ENCODE peak calls at places on chromosomes 7 and 10, in eight cellular contexts. One of them, this sample, is unnamed.

GRCh38 chr7:99514050-99514449 is 9.6 kb downstream of the ZKSCAN5 start:
- DNase-seq in OCI-LY7: no peak
- DNase-seq in thyroid gland: no peak
- DNase-seq in brain microvascular endothelial cell: no peak
- DNase-seq in breast epithelium: no peak
- DNase-seq in astrocyte: no peak
- DNase-seq in omental fat pad: no peak
- DNase-seq in fibroblast of lung: peak
- DNase-seq in this sample: no peak

GRCh38 chr7:32515890-32516550 is 20.7 kb downstream of the AVL9 start:
- DNase-seq in breast epithelium: no peak
- DNase-seq in brain microvascular endothelial cell: peak
- DNase-seq in OCI-LY7: no peak
- DNase-seq in astrocyte: peak
- DNase-seq in omental fat pad: no peak
- DNase-seq in fibroblast of lung: no peak
- DNase-seq in thyroid gland: no peak
- DNase-seq in this sample: no peak

GRCh38 chr7:1678571-1679325 is 8.7 kb downstream of the ELFN1 start:
- DNase-seq in fibroblast of lung: no peak
- DNase-seq in omental fat pad: no peak
- DNase-seq in thyroid gland: no peak
- DNase-seq in brain microvascular endothelial cell: no peak
- DNase-seq in OCI-LY7: no peak
- DNase-seq in astrocyte: no peak
- DNase-seq in breast epithelium: peak
- DNase-seq in this sample: no peak

GRCh38 chr10:120634629-120635028 is 177.6 kb downstream of the PLPP4 start:
- DNase-seq in thyroid gland: no peak
- DNase-seq in fibroblast of lung: no peak
- DNase-seq in brain microvascular endothelial cell: no peak
- DNase-seq in OCI-LY7: no peak
- DNase-seq in omental fat pad: no peak
- DNase-seq in astrocyte: no peak
- DNase-seq in breast epithelium: no peak
- DNase-seq in this sample: no peak

GRCh38 chr10:114286971-114287370 is 47.9 kb downstream of the VWA2 start:
- DNase-seq in OCI-LY7: no peak
- DNase-seq in omental fat pad: no peak
- DNase-seq in brain microvascular endothelial cell: no peak
- DNase-seq in thyroid gland: peak
- DNase-seq in fibroblast of lung: no peak
- DNase-seq in astrocyte: no peak
- DNase-seq in breast epithelium: no peak
- DNase-seq in this sample: no peak

GRCh38 chr10:58017719-58018367 is 249.9 kb downstream of the IPMK start:
- DNase-seq in omental fat pad: no peak
- DNase-seq in brain microvascular endothelial cell: peak
- DNase-seq in astrocyte: peak
- DNase-seq in fibroblast of lung: peak
- DNase-seq in OCI-LY7: no peak
- DNase-seq in breast epithelium: no peak
- DNase-seq in thyroid gland: no peak
- DNase-seq in this sample: peak

GRCh38 chr7:4797858-4798705 is 22.7 kb downstream of the AP5Z1 start:
- DNase-seq in astrocyte: no peak
- DNase-seq in omental fat pad: no peak
- DNase-seq in thyroid gland: peak
- DNase-seq in breast epithelium: no peak
- DNase-seq in OCI-LY7: peak
- DNase-seq in fibroblast of lung: peak
- DNase-seq in brain microvascular endothelial cell: no peak
- DNase-seq in this sample: no peak

GRCh38 chr7:155795951-155796350 is 16.3 kb downstream of the SHH start:
- DNase-seq in thyroid gland: no peak
- DNase-seq in brain microvascular endothelial cell: no peak
- DNase-seq in OCI-LY7: no peak
- DNase-seq in astrocyte: no peak
- DNase-seq in fibroblast of lung: no peak
- DNase-seq in breast epithelium: no peak
- DNase-seq in omental fat pad: no peak
- DNase-seq in this sample: no peak

GRCh38 chr10:21285742-21286311 is 239.7 kb downstream of the SKIDA1 start:
- DNase-seq in thyroid gland: no peak
- DNase-seq in astrocyte: peak
- DNase-seq in brain microvascular endothelial cell: peak
- DNase-seq in fibroblast of lung: no peak
- DNase-seq in OCI-LY7: no peak
- DNase-seq in breast epithelium: no peak
- DNase-seq in omental fat pad: no peak
- DNase-seq in this sample: no peak

GRCh38 chr7:155743197-155743596 is 69.1 kb downstream of the SHH start:
- DNase-seq in omental fat pad: no peak
- DNase-seq in OCI-LY7: peak
- DNase-seq in thyroid gland: no peak
- DNase-seq in brain microvascular endothelial cell: no peak
- DNase-seq in astrocyte: no peak
- DNase-seq in fibroblast of lung: no peak
- DNase-seq in breast epithelium: no peak
- DNase-seq in this sample: no peak

GRCh38 chr7:157656195-157656769 is 319.5 kb downstream of the DNAJB6 start:
- DNase-seq in astrocyte: no peak
- DNase-seq in brain microvascular endothelial cell: no peak
- DNase-seq in thyroid gland: no peak
- DNase-seq in OCI-LY7: no peak
- DNase-seq in fibroblast of lung: no peak
- DNase-seq in omental fat pad: no peak
- DNase-seq in breast epithelium: no peak
- DNase-seq in this sample: no peak

GRCh38 chr7:19413444-19413965 is 268.3 kb upstream of the FERD3L start:
- DNase-seq in breast epithelium: no peak
- DNase-seq in brain microvascular endothelial cell: no peak
- DNase-seq in fibroblast of lung: peak
- DNase-seq in OCI-LY7: no peak
- DNase-seq in thyroid gland: no peak
- DNase-seq in omental fat pad: no peak
- DNase-seq in astrocyte: peak
- DNase-seq in this sample: peak

GRCh38 chr10:112446855-112447691 is at the start of the genes VTI1A and ZDHHC6:
- DNase-seq in astrocyte: peak
- DNase-seq in OCI-LY7: peak
- DNase-seq in omental fat pad: peak
- DNase-seq in fibroblast of lung: peak
- DNase-seq in brain microvascular endothelial cell: peak
- DNase-seq in thyroid gland: peak
- DNase-seq in breast epithelium: peak
- DNase-seq in this sample: peak

GRCh38 chr7:149469806-149470205 is 8.9 kb upstream of the ZNF777 start:
- DNase-seq in brain microvascular endothelial cell: no peak
- DNase-seq in breast epithelium: no peak
- DNase-seq in omental fat pad: no peak
- DNase-seq in fibroblast of lung: no peak
- DNase-seq in thyroid gland: no peak
- DNase-seq in astrocyte: no peak
- DNase-seq in OCI-LY7: no peak
- DNase-seq in this sample: no peak

GRCh38 chr7:149467321-149467859 is 6.5 kb upstream of the ZNF777 start:
- DNase-seq in OCI-LY7: no peak
- DNase-seq in fibroblast of lung: no peak
- DNase-seq in astrocyte: no peak
- DNase-seq in brain microvascular endothelial cell: no peak
- DNase-seq in breast epithelium: no peak
- DNase-seq in thyroid gland: no peak
- DNase-seq in omental fat pad: no peak
- DNase-seq in this sample: no peak

GRCh38 chr7:149471289-149471953 is 10.6 kb upstream of the ZNF777 start:
- DNase-seq in OCI-LY7: no peak
- DNase-seq in fibroblast of lung: no peak
- DNase-seq in omental fat pad: no peak
- DNase-seq in breast epithelium: no peak
- DNase-seq in astrocyte: no peak
- DNase-seq in brain microvascular endothelial cell: no peak
- DNase-seq in thyroid gland: no peak
- DNase-seq in this sample: no peak

GRCh38 chr7:149466364-149466763 is 5.5 kb upstream of the ZNF777 start:
- DNase-seq in thyroid gland: no peak
- DNase-seq in fibroblast of lung: no peak
- DNase-seq in breast epithelium: no peak
- DNase-seq in omental fat pad: no peak
- DNase-seq in OCI-LY7: no peak
- DNase-seq in astrocyte: no peak
- DNase-seq in brain microvascular endothelial cell: no peak
- DNase-seq in this sample: no peak

DNA sequence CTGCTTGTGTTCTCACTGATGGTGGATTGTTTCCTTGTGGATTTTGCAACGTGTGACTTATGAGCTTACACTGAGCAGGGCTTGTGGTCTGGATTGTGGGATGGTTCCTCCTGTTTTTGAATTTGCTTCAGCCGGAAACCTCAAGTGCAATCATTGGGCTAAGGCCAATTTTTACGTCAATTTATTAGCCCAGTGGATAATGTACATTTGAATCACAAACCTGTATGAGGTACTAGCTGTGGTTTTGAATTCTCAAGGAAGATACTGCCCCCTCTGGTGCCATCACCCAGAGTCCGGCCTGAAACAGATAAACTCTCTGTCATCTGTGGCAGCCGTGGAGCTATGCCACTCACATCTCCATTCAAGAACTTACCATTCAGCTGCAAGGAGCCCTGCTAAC is 7.3 kb upstream of the ZNF777 start:
- DNase-seq in brain microvascular endothelial cell: no peak
- DNase-seq in thyroid gland: no peak
- DNase-seq in fibroblast of lung: no peak
- DNase-seq in omental fat pad: no peak
- DNase-seq in breast epithelium: no peak
- DNase-seq in OCI-LY7: no peak
- DNase-seq in astrocyte: peak
- DNase-seq in this sample: no peak
- TF ChIP-seq CTCF in brain microvascular endothelial cell: peak
- TF ChIP-seq CTCF in thyroid gland: no peak
- TF ChIP-seq CTCF in fibroblast of lung: no peak
- TF ChIP-seq CTCF in omental fat pad: no peak
- TF ChIP-seq CTCF in breast epithelium: no peak
- TF ChIP-seq CTCF in OCI-LY7: peak
- TF ChIP-seq CTCF in astrocyte: no peak
- TF ChIP-seq CTCF in this sample: no peak

DNA sequence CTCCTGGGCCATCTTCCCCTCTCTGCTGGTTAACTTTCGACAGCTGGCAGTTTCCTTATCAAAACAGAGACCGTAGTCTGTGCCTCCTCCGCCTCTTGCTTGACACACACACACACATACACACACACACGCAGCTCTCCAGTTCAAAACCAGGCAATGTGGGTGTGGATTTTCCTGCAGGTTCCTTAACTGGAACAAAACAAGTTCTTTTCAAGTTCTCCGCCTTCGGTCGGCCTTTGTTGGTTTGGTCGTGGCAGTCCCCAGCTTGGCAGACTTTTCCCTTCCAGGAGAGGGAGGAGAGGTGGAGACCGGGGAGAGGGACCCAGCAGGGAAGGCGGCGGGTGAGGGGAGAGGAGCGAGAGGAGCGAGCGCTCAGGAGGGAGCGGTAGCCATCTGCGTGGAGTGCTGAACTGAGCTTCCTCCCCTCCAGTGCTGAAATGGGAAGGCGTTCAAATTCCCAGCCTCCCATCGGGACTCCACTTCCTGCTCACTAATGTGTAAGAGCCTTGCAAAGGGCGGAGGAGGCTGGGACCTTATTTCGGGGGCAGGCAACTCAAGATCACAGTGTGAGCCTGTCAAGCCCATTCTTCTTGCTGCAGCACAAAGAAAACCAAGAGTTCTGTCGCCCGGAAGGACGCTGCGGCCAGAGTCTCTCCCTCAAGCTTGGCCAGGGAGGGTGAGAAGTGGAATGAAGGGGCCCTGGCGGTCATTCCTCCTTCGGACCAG is 120.6 kb downstream of the PRPF18 start:
- DNase-seq in astrocyte: peak
- DNase-seq in breast epithelium: peak
- DNase-seq in thyroid gland: peak
- DNase-seq in brain microvascular endothelial cell: peak
- DNase-seq in OCI-LY7: no peak
- DNase-seq in fibroblast of lung: peak
- DNase-seq in omental fat pad: no peak
- DNase-seq in this sample: peak
- TF ChIP-seq CTCF in astrocyte: no peak
- TF ChIP-seq CTCF in breast epithelium: no peak
- TF ChIP-seq CTCF in thyroid gland: no peak
- TF ChIP-seq CTCF in brain microvascular endothelial cell: peak
- TF ChIP-seq CTCF in OCI-LY7: no peak
- TF ChIP-seq CTCF in fibroblast of lung: no peak
- TF ChIP-seq CTCF in omental fat pad: no peak
- TF ChIP-seq CTCF in this sample: peak

GRCh38 chr10:97124211-97124610 is 61.5 kb downstream of the SLIT1 start:
- DNase-seq in omental fat pad: no peak
- DNase-seq in breast epithelium: no peak
- DNase-seq in brain microvascular endothelial cell: no peak
- DNase-seq in fibroblast of lung: no peak
- DNase-seq in OCI-LY7: no peak
- DNase-seq in astrocyte: no peak
- DNase-seq in thyroid gland: no peak
- DNase-seq in this sample: no peak
- TF ChIP-seq CTCF in omental fat pad: no peak
- TF ChIP-seq CTCF in breast epithelium: no peak
- TF ChIP-seq CTCF in brain microvascular endothelial cell: no peak
- TF ChIP-seq CTCF in fibroblast of lung: no peak
- TF ChIP-seq CTCF in OCI-LY7: no peak
- TF ChIP-seq CTCF in astrocyte: no peak
- TF ChIP-seq CTCF in thyroid gland: no peak
- TF ChIP-seq CTCF in this sample: no peak

GRCh38 chr10:127906548-127907377 is at the start of gene PTPRE:
- DNase-seq in astrocyte: no peak
- DNase-seq in OCI-LY7: no peak
- DNase-seq in fibroblast of lung: peak
- DNase-seq in thyroid gland: peak
- DNase-seq in breast epithelium: peak
- DNase-seq in omental fat pad: no peak
- DNase-seq in brain microvascular endothelial cell: no peak
- DNase-seq in this sample: no peak
- TF ChIP-seq CTCF in astrocyte: peak
- TF ChIP-seq CTCF in OCI-LY7: no peak
- TF ChIP-seq CTCF in fibroblast of lung: peak
- TF ChIP-seq CTCF in thyroid gland: peak
- TF ChIP-seq CTCF in breast epithelium: peak
- TF ChIP-seq CTCF in omental fat pad: no peak
- TF ChIP-seq CTCF in brain microvascular endothelial cell: peak
- TF ChIP-seq CTCF in this sample: peak

DNA sequence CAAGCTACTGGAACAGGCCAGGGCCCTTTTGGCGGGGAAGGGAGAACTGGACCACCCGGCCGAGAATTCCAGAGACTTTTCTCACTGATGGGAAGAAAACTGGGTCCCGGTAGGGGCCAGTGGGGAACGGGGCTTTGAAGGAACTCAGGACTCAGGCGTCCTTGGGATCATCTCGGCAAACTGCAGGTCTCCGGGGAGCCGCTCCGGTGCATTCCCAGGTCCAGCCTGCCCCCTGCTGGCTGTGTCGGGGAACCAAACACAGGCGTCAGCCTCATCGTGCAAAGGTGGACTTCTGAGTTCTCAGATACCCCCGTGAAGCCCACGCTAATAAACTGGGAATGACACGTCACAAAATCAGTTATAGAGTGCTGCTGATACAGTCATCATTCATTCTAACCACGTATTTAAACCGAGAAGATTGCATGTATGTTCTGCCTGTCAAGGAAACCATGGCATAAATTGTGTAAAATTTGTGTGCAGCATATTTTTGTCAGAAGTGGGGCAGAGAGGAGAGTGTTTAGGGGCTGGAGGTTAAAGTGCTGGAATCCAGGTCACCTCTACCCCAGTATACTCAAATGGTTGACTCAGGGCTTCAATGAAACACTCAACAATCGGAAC is 76.1 kb upstream of the CPXM2 start:
- DNase-seq in thyroid gland: peak
- DNase-seq in brain microvascular endothelial cell: peak
- DNase-seq in omental fat pad: peak
- DNase-seq in fibroblast of lung: peak
- DNase-seq in astrocyte: peak
- DNase-seq in breast epithelium: peak
- DNase-seq in OCI-LY7: peak
- DNase-seq in this sample: peak
- TF ChIP-seq CTCF in thyroid gland: peak
- TF ChIP-seq CTCF in brain microvascular endothelial cell: peak
- TF ChIP-seq CTCF in omental fat pad: no peak
- TF ChIP-seq CTCF in fibroblast of lung: peak
- TF ChIP-seq CTCF in astrocyte: peak
- TF ChIP-seq CTCF in breast epithelium: peak
- TF ChIP-seq CTCF in OCI-LY7: peak
- TF ChIP-seq CTCF in this sample: peak

This sample was measured in AG09319.